ENCODE peak calls at places on chromosome 14, in six cellular contexts. One of them, this sample, is unnamed.

GRCh38 chr14:61631044-61631692 is 64.1 kb upstream of the HIF1A start:
- DNase-seq in Caki2: no peak
- DNase-seq in stimulated activated naive CD8-positive, alpha-beta T cell treated with anti-CD3 and anti-CD28 coated beads, Interleukin-15, amount 100 ng/mL, for 72 hours: no peak
- DNase-seq in activated T-helper 1 cell treated with anti-CD3 and anti-CD28 coated beads, Interleukin-2, amount 50 U/mL, for 16 hours: no peak
- DNase-seq in activated CD4-positive, CD25-positive, alpha-beta regulatory T cell: no peak
- DNase-seq in GM23248: no peak
- DNase-seq in this sample: no peak

GRCh38 chr14:24160499-24160849 is 591 bp upstream of the IRF9 start:
- DNase-seq in Caki2: no peak
- DNase-seq in stimulated activated naive CD8-positive, alpha-beta T cell treated with anti-CD3 and anti-CD28 coated beads, Interleukin-15, amount 100 ng/mL, for 72 hours: no peak
- DNase-seq in activated T-helper 1 cell treated with anti-CD3 and anti-CD28 coated beads, Interleukin-2, amount 50 U/mL, for 16 hours: no peak
- DNase-seq in activated CD4-positive, CD25-positive, alpha-beta regulatory T cell: no peak
- DNase-seq in GM23248: no peak
- DNase-seq in this sample: no peak

GRCh38 chr14:37579250-37579649 is 15.8 kb downstream of the FOXA1 start:
- DNase-seq in Caki2: no peak
- DNase-seq in stimulated activated naive CD8-positive, alpha-beta T cell treated with anti-CD3 and anti-CD28 coated beads, Interleukin-15, amount 100 ng/mL, for 72 hours: no peak
- DNase-seq in activated T-helper 1 cell treated with anti-CD3 and anti-CD28 coated beads, Interleukin-2, amount 50 U/mL, for 16 hours: no peak
- DNase-seq in activated CD4-positive, CD25-positive, alpha-beta regulatory T cell: no peak
- DNase-seq in GM23248: no peak
- DNase-seq in this sample: no peak

GRCh38 chr14:77488558-77488957 is 10.1 kb downstream of the ISM2 start:
- DNase-seq in Caki2: no peak
- DNase-seq in stimulated activated naive CD8-positive, alpha-beta T cell treated with anti-CD3 and anti-CD28 coated beads, Interleukin-15, amount 100 ng/mL, for 72 hours: no peak
- DNase-seq in activated T-helper 1 cell treated with anti-CD3 and anti-CD28 coated beads, Interleukin-2, amount 50 U/mL, for 16 hours: no peak
- DNase-seq in activated CD4-positive, CD25-positive, alpha-beta regulatory T cell: no peak
- DNase-seq in GM23248: no peak
- DNase-seq in this sample: no peak

GRCh38 chr14:50082308-50082742 is 34.0 kb downstream of the VCPKMT start:
- DNase-seq in Caki2: no peak
- DNase-seq in stimulated activated naive CD8-positive, alpha-beta T cell treated with anti-CD3 and anti-CD28 coated beads, Interleukin-15, amount 100 ng/mL, for 72 hours: peak
- DNase-seq in activated T-helper 1 cell treated with anti-CD3 and anti-CD28 coated beads, Interleukin-2, amount 50 U/mL, for 16 hours: no peak
- DNase-seq in activated CD4-positive, CD25-positive, alpha-beta regulatory T cell: no peak
- DNase-seq in GM23248: no peak
- DNase-seq in this sample: no peak

GRCh38 chr14:77406718-77407117 is 16.6 kb downstream of the NOXRED1 start:
- DNase-seq in Caki2: no peak
- DNase-seq in stimulated activated naive CD8-positive, alpha-beta T cell treated with anti-CD3 and anti-CD28 coated beads, Interleukin-15, amount 100 ng/mL, for 72 hours: peak
- DNase-seq in activated T-helper 1 cell treated with anti-CD3 and anti-CD28 coated beads, Interleukin-2, amount 50 U/mL, for 16 hours: no peak
- DNase-seq in activated CD4-positive, CD25-positive, alpha-beta regulatory T cell: no peak
- DNase-seq in GM23248: no peak
- DNase-seq in this sample: no peak

GRCh38 chr14:95360828-95361227 is 41.1 kb upstream of the CLMN start:
- DNase-seq in Caki2: no peak
- DNase-seq in stimulated activated naive CD8-positive, alpha-beta T cell treated with anti-CD3 and anti-CD28 coated beads, Interleukin-15, amount 100 ng/mL, for 72 hours: no peak
- DNase-seq in activated T-helper 1 cell treated with anti-CD3 and anti-CD28 coated beads, Interleukin-2, amount 50 U/mL, for 16 hours: no peak
- DNase-seq in activated CD4-positive, CD25-positive, alpha-beta regulatory T cell: no peak
- DNase-seq in GM23248: no peak
- DNase-seq in this sample: no peak

GRCh38 chr14:90603336-90603735 is 206.5 kb downstream of the CALM1 start:
- DNase-seq in Caki2: no peak
- DNase-seq in stimulated activated naive CD8-positive, alpha-beta T cell treated with anti-CD3 and anti-CD28 coated beads, Interleukin-15, amount 100 ng/mL, for 72 hours: no peak
- DNase-seq in activated T-helper 1 cell treated with anti-CD3 and anti-CD28 coated beads, Interleukin-2, amount 50 U/mL, for 16 hours: no peak
- DNase-seq in activated CD4-positive, CD25-positive, alpha-beta regulatory T cell: no peak
- DNase-seq in GM23248: no peak
- DNase-seq in this sample: no peak

GRCh38 chr14:24013654-24014514 is 25.2 kb downstream of the DHRS4L2 start:
- DNase-seq in Caki2: peak
- DNase-seq in stimulated activated naive CD8-positive, alpha-beta T cell treated with anti-CD3 and anti-CD28 coated beads, Interleukin-15, amount 100 ng/mL, for 72 hours: peak
- DNase-seq in activated T-helper 1 cell treated with anti-CD3 and anti-CD28 coated beads, Interleukin-2, amount 50 U/mL, for 16 hours: no peak
- DNase-seq in activated CD4-positive, CD25-positive, alpha-beta regulatory T cell: no peak
- DNase-seq in GM23248: peak
- DNase-seq in this sample: no peak

GRCh38 chr14:105398044-105398725 is at the start of gene TEX22:
- DNase-seq in Caki2: peak
- DNase-seq in stimulated activated naive CD8-positive, alpha-beta T cell treated with anti-CD3 and anti-CD28 coated beads, Interleukin-15, amount 100 ng/mL, for 72 hours: peak
- DNase-seq in activated T-helper 1 cell treated with anti-CD3 and anti-CD28 coated beads, Interleukin-2, amount 50 U/mL, for 16 hours: peak
- DNase-seq in activated CD4-positive, CD25-positive, alpha-beta regulatory T cell: peak
- DNase-seq in GM23248: peak
- DNase-seq in this sample: peak

This sample was measured in retinal pigment epithelial cell.